ENCODE peak calls at places on chromosomes 5 and 9, in five cellular contexts. V is GM23338, I is lung, A is GM23248, S is astrocyte. J is an unnamed sample. For H3K27me3 and H3K36me3, the result is how much of the 10 kb centered on the place peaks cover.

GRCh38 chr9:122217640-122218039 is 11.1 kb downstream of the LHX6 start:
- DNase-seq in A (no peak), I (no peak), S (no peak), V (no peak), J (no peak)

GRCh38 chr5:124902097-124902821 is 155.8 kb upstream of the ZNF608 start:
- DNase-seq in V (no peak), I (no peak), S (peak), A (peak), J (no peak)

GRCh38 chr9:137771580-137771979 is 106.0 kb upstream of the CACNA1B start:
- DNase-seq in V (no peak), I (no peak), S (no peak), A (no peak), J (no peak)

GRCh38 chr9:134396258-134396742 is 70.0 kb downstream of the RXRA start:
- DNase-seq in A (no peak), S (no peak), V (no peak), I (no peak), J (peak)

GRCh38 chr5:38168029-38168428 is 90.3 kb upstream of the EGFLAM start:
- DNase-seq in V (no peak), I (no peak), S (no peak), A (no peak), J (no peak)

GRCh38 chr5:178895615-178896571 is at the start of gene ZFP2:
- DNase-seq in A (peak), V (peak), S (peak), I (peak), J (peak)

GRCh38 chr5:73674669-73675004 is 48.6 kb downstream of the ARHGEF28 start:
- DNase-seq in S (peak), I (no peak), A (peak), V (no peak), J (no peak)

GRCh38 chr9:81599837-81600236 is 89.5 kb downstream of the TLE1 start:
- DNase-seq in V (no peak), I (no peak), A (no peak), S (peak), J (no peak)

GRCh38 chr5:10667431-10668057 is 93.5 kb downstream of the DAP start:
- DNase-seq in S (no peak), I (no peak), A (no peak), V (no peak), J (no peak)

GRCh38 chr9:116516456-116516855 is 170.6 kb upstream of the TRIM32 start:
- DNase-seq in V (no peak), S (no peak), A (peak), I (no peak), J (no peak)

GRCh38 chr9:129777769-129778130 is 24.9 kb upstream of the PTGES start:
- DNase-seq in A (no peak), V (no peak), I (no peak), S (no peak), J (no peak)

GRCh38 chr9:23308114-23308513 is 517.9 kb downstream of the ELAVL2 start:
- DNase-seq in S (no peak), V (no peak), A (peak), I (no peak), J (no peak)

GRCh38 chr5:56494300-56494704 is 261.2 kb upstream of the ANKRD55 start:
- DNase-seq in A (peak), S (no peak), V (no peak), I (no peak), J (no peak)

GRCh38 chr9:801399-802071 is 40.0 kb upstream of the DMRT1 start:
- DNase-seq in V (no peak), I (no peak), A (peak), S (peak), J (no peak)

DNA sequence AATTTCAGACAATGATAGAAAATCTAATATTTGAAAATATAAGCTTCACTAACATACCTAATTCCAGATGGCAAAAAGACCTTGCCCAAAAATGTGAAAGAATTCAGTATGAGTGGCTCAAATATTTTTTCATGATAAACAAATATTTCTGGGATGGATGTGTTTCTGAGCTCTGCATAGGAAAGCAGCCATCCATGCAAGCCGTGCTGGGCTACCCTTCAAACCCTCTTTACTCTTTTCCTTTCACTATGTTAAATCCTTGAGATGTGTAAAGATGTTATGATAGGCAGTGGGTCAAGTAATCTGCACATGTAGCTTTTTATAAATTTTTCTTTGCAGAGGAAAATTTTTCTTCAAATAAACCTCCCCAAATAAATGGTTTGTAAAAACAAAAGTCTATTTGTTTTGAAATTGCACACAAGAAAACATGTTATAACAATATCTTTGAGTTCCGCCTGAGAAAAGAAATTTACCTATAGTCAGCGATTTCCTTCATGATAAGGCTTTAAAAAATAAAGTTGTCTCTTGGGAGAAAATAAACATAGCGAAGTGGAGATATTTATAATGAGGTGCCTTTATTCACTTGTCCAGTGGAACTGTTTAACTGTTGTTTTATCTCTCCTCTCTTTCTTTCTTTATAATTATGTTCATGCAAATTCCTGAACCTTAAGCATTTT is 154.3 kb upstream of the PITX1 start:
- DNase-seq in A (no peak), V (no peak), S (no peak), I (no peak), J (no peak)
- H3K4me3 ChIP-seq in A (no peak), V (no peak), S (no peak), I (no peak), J (no peak)

DNA sequence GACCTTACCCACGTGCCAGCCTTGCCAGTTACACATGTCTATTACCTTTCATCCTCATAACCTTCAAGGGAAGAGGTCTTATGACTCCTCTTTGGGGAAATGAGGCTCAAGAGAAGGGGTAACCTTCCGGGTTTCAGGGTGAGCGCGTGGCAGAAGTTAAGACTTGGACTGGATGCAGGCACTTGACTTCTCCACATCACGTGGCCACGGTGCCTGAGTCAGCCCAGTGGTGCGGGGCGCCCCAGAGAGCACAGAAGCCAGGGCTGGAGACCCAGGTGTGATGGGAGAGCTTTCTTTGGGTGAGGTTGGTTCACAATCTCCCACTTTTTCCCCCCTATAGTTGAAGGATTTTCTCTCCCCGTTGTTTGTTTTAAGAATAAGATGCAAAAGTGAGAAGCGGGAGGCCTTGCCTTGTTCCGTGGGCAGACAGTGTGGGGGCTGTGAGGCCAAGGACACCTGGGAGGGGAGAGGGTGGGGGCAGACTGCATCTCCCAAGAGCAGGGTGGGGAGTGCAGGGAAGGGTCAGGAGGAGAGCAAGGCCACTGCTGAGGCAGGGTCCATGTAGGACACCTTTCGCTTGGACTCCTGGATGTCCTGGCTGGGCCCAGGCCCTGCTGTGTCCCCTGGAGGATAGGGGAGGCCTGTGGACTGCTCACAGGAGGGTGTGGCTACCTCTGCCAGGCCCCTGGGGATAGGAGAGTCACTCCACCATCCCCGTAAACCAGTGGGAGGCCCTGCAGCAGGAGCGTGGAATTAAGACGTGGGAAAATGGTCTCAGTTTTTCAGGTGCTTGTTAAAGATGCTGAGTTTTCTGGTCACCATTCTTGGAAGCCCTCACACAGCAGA is 90.0 kb upstream of the CTSL start:
- DNase-seq in V (no peak), S (no peak), A (no peak), I (no peak), J (no peak)
- H3K27me3 ChIP-seq in V (under half), S (under half), A (under half), I (under half), J (under half)

GRCh38 chr5:158698768-158699167 is 400.9 kb downstream of the EBF1 start:
- DNase-seq in A (peak), S (no peak), I (no peak), V (no peak), J (no peak)
- H3K36me3 ChIP-seq in A (under half), S (under half), I (under half), V (under half), J (under half)

DNA sequence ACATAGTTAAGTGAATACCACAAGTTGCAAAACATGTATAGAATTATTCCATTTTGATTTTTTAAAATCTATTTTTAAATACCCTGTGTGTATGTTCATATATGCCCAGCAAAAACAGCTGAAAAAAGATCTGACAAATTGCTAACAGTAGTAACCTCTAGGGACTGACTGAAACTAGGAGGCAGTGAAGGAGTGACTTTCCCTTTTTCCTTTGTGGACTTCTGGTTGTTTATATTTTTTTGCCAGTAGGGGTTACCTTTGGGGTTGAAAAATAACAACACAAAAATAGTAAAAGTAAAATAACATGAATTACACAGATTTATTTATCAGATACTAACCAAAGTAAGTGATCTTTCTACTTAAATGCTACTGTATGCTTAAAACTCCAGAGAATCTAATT is 2.9 kb downstream of the MEGF9 start:
- DNase-seq in V (no peak), A (peak), S (no peak), I (no peak), J (peak)
- H3K4me3 ChIP-seq in V (no peak), A (no peak), S (no peak), I (no peak), J (no peak)

GRCh38 chr9:131222460-131222859 is 53.9 kb downstream of the FAM78A start:
- DNase-seq in I (no peak), S (no peak), V (no peak), A (no peak), J (no peak)

GRCh38 chr9:131228988-131229387 is 47.3 kb downstream of the FAM78A start:
- DNase-seq in S (peak), A (no peak), I (no peak), V (no peak), J (no peak)

GRCh38 chr9:131228096-131228495 is 48.2 kb downstream of the FAM78A start:
- DNase-seq in V (no peak), I (no peak), A (no peak), S (no peak), J (peak)

GRCh38 chr9:131227112-131228058 is 48.9 kb downstream of the FAM78A start:
- DNase-seq in V (no peak), A (no peak), S (no peak), I (no peak), J (peak)

GRCh38 chr9:131226226-131226625 is 50.1 kb downstream of the FAM78A start:
- DNase-seq in A (no peak), V (no peak), I (no peak), S (no peak), J (no peak)
- H3K27me3 ChIP-seq in A (under half), V (under half), I (under half), S (under half), J (under half)

GRCh38 chr9:136445799-136446198 is 6.2 kb upstream of the INPP5E start:
- DNase-seq in I (no peak), S (no peak), V (no peak), A (no peak), J (no peak)

GRCh38 chr9:136443687-136444086 is 4.0 kb upstream of the INPP5E start:
- DNase-seq in V (no peak), S (no peak), A (no peak), I (no peak), J (no peak)

GRCh38 chr9:136442330-136442729 is 2.7 kb upstream of the INPP5E start:
- DNase-seq in V (no peak), A (no peak), I (no peak), S (no peak), J (no peak)

GRCh38 chr9:136443087-136443486 is 3.4 kb upstream of the INPP5E start:
- DNase-seq in A (no peak), S (no peak), V (no peak), I (no peak), J (no peak)

GRCh38 chr9:136444102-136444501 is 4.5 kb upstream of the INPP5E start:
- DNase-seq in I (no peak), A (no peak), S (no peak), V (no peak), J (no peak)
- H3K36me3 ChIP-seq in I (under half), A (under half), S (half or more), V (under half), J (under half)

J was measured in H7.